ENCODE peak calls at places on chromosome 4, in four cellular contexts. P is HepG2, W is GM12878, D is K562. K is an unnamed sample.

GRCh38 chr4:46993075-46994006 is at the start of gene GABRA4:
- DNase-seq in P (no peak), W (no peak), D (no peak), K (no peak)

GRCh38 chr4:54658321-54659093 is 750 bp downstream of the KIT start:
- DNase-seq in P (peak; percentile 14), W (no peak), D (peak; percentile 55), K (no peak)

GRCh38 chr4:52142816-52143215 is 91.7 kb downstream of the SPATA18 start:
- DNase-seq in P (no peak), W (no peak), D (no peak), K (no peak)

GRCh38 chr4:3520276-3520675 is 11.9 kb downstream of the LRPAP1 start:
- DNase-seq in P (no peak), W (no peak), D (no peak), K (no peak)

GRCh38 chr4:10163296-10163695 is 46.7 kb upstream of the WDR1 start:
- DNase-seq in P (no peak), W (no peak), D (no peak), K (no peak)

GRCh38 chr4:43987331-43987944 is 461.2 kb downstream of the KCTD8 start:
- DNase-seq in P (no peak), W (no peak), D (no peak), K (no peak)

GRCh38 chr4:126758493-126758892 is 874.3 kb upstream of the INTU start:
- DNase-seq in P (no peak), W (no peak), D (no peak), K (no peak)

GRCh38 chr4:7313361-7313811 is 121.0 kb downstream of the SORCS2 start:
- DNase-seq in P (no peak), W (no peak), D (no peak), K (no peak)

GRCh38 chr4:52372269-52372668 is 286.8 kb downstream of the USP46 start:
- DNase-seq in P (no peak), W (no peak), D (no peak), K (no peak)

GRCh38 chr4:60683357-60683756 is 516.8 kb upstream of the ADGRL3 start:
- DNase-seq in P (no peak), W (no peak), D (no peak), K (no peak)

GRCh38 chr4:10098770-10099139 is 17.8 kb downstream of the WDR1 start:
- DNase-seq in P (no peak), W (no peak), D (no peak), K (no peak)

GRCh38 chr4:101187837-101188236 is 159.5 kb downstream of the PPP3CA start:
- DNase-seq in P (no peak), W (no peak), D (no peak), K (no peak)

GRCh38 chr4:151434183-151434860 is 25.3 kb downstream of the FHIP1A start:
- DNase-seq in P (no peak), W (no peak), D (no peak), K (no peak)

GRCh38 chr4:133377286-133377685 is 228.2 kb downstream of the PCDH10 start:
- DNase-seq in P (no peak), W (no peak), D (no peak), K (no peak)

GRCh38 chr4:113468165-113469022 is 293.1 kb downstream of the CAMK2D start:
- DNase-seq in P (peak; percentile 63), W (no peak), D (no peak), K (peak; percentile 79)

GRCh38 chr4:53786632-53787031 is 195.3 kb upstream of the LNX1 start:
- DNase-seq in P (no peak), W (no peak), D (no peak), K (no peak)

GRCh38 chr4:6271701-6272465 is 2.2 kb downstream of the WFS1 start:
- DNase-seq in P (no peak), W (no peak), D (no peak), K (no peak)

GRCh38 chr4:6275351-6275750 is 5.7 kb downstream of the WFS1 start:
- DNase-seq in P (no peak), W (no peak), D (no peak), K (no peak)

GRCh38 chr4:6271206-6271605 is 1.6 kb downstream of the WFS1 start:
- DNase-seq in P (no peak), W (no peak), D (no peak), K (no peak)

GRCh38 chr4:6273661-6273990 is 4.0 kb downstream of the WFS1 start:
- DNase-seq in P (peak; percentile 53), W (no peak), D (no peak), K (no peak)

DNA sequence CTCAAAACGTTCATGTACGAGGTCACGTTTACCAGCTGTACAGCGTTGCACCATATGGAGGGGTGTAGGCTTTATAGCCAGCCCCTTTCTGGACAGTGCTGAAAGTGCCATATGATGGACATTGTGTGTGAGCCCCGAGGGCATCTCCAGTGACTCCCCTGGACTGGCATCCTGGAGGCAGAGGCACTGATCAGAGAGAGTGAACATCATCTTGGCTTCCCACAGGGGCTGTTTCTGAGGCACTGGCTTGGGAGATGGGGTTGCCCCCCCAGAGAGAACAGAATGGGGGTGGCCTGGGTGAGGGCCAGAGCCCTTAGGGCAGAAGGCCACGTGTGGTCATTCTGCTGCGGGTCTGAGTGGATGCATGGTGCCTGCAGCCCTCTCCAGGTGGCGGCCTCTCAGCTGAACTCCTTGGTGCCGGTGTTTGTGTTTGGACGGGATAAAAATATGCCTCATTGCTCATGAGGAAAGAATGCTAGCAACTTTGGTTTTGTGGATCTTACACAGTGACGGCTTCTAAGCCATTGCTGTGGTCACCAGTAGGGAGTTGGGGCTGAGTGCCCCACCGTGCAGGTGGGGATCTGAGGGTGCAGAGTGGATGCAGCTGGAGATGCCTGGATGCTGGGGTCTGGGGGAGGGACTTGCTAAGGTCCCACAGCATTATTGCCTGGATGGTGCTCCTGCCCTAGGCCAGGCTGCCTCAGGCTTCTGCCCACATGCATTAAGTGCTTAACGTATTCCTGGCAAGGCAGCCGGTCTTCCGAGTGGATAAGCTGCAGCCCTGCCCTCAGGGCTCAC is 3.4 kb downstream of the WFS1 start:
- DNase-seq in P (peak; percentile 70), W (no peak), D (no peak), K (peak; percentile 32)
- TF ChIP-seq POLR2AphosphoS2 in P (no peak), W (no peak), D (no peak), K (no peak)

GRCh38 chr4:176945314-176945713 is 152.6 kb upstream of the VEGFC start:
- DNase-seq in P (no peak), W (no peak), D (no peak), K (no peak)
- TF ChIP-seq POLR2AphosphoS2 in P (no peak), W (no peak), D (no peak), K (no peak)

GRCh38 chr4:45004847-45005565 is 278.6 kb upstream of the GNPDA2 start:
- DNase-seq in P (no peak), W (no peak), D (no peak), K (no peak)
- TF ChIP-seq POLR2AphosphoS2 in P (no peak), W (no peak), D (no peak), K (no peak)

GRCh38 chr4:184583738-184584502 is 65.3 kb downstream of the CASP3 start:
- DNase-seq in P (no peak), W (peak; percentile 41), D (no peak), K (no peak)
- TF ChIP-seq POLR2AphosphoS2 in P (no peak), W (no peak), D (no peak), K (no peak)